ENCODE peak calls at places on chromosomes 13 and 19, in ten cellular contexts. U is CD8-positive, alpha-beta T cell; I is heart left ventricle; K is stimulated activated naive CD8-positive, alpha-beta T cell treated with anti-CD3 and anti-CD28 coated beads, Interleukin-15, Interleukin-2, amounts not matched to agents 100 U/mL and 50 U/mL, for 24 hours; G is mucosa of descending colon; L is NCI-H1105 treated with DMSO at 0.1 percent for 48 hours; Q is left ventricle myocardium inferior; X is DMS153; W is activated B cell treated with CpG ODN at 0.5 μM for 24 hours; H is ureter. N is an unnamed sample.

GRCh38 chr19:47890865-47891621 is 4.9 kb upstream of the SULT2A1 start:
- DNase-seq in U (no peak), H (no peak), I (no peak), K (no peak), Q (no peak), W (no peak), G (no peak), X (no peak), L (no peak), N (no peak)

GRCh38 chr13:41060723-41061074 is 610 bp upstream of the WBP4 start:
- DNase-seq in G (peak), L (peak), U (peak), X (peak), K (peak), I (peak), W (peak), Q (peak), H (peak), N (peak)

GRCh38 chr19:13011653-13012389 is 16.5 kb downstream of the NFIX start:
- DNase-seq in I (no peak), X (no peak), Q (no peak), L (no peak), U (no peak), K (peak), G (peak), W (no peak), H (no peak), N (no peak)

GRCh38 chr19:16202320-16203255 is 4.9 kb downstream of the AP1M1 start:
- DNase-seq in U (no peak), K (no peak), W (no peak), X (no peak), L (no peak), I (no peak), Q (no peak), H (no peak), G (no peak), N (no peak)

GRCh38 chr19:1411255-1412191 is 4.1 kb downstream of the DAZAP1 start:
- DNase-seq in Q (peak), I (peak), U (peak), X (no peak), K (peak), H (no peak), L (no peak), W (no peak), G (peak), N (no peak)

GRCh38 chr13:72204291-72204690 is 337.3 kb upstream of the DACH1 start:
- DNase-seq in X (no peak), H (no peak), K (no peak), G (no peak), I (no peak), L (no peak), W (no peak), U (no peak), Q (no peak), N (no peak)

GRCh38 chr13:52711277-52711676 is 28.3 kb downstream of the CNMD start:
- DNase-seq in L (no peak), G (no peak), U (no peak), X (no peak), Q (no peak), K (no peak), W (no peak), H (no peak), I (no peak), N (no peak)

GRCh38 chr19:17246681-17247425 is 1.1 kb upstream of the NR2F6 start:
- DNase-seq in H (no peak), Q (peak), W (no peak), G (peak), I (peak), X (no peak), K (no peak), L (peak), U (no peak), N (peak)

GRCh38 chr19:3780786-3781304 is 5.3 kb downstream of the MATK start:
- DNase-seq in L (no peak), H (no peak), I (no peak), W (no peak), K (no peak), G (no peak), U (no peak), X (no peak), Q (no peak), N (no peak)

GRCh38 chr13:97566907-97567306 is 132.9 kb downstream of the RAP2A start:
- DNase-seq in Q (no peak), U (no peak), H (no peak), X (no peak), G (no peak), I (no peak), W (no peak), L (no peak), K (no peak), N (no peak)

GRCh38 chr19:35015576-35016351 is 14.5 kb upstream of the SCN1B start:
- DNase-seq in W (no peak), U (no peak), Q (no peak), H (no peak), L (no peak), K (no peak), X (no peak), G (no peak), I (no peak), N (no peak)

GRCh38 chr19:2462635-2463421 is 6.1 kb upstream of the LMNB2 start:
- DNase-seq in H (peak), U (no peak), K (no peak), I (peak), L (peak), X (peak), G (peak), Q (peak), W (no peak), N (peak)

GRCh38 chr13:112213467-112214245 is 146.7 kb downstream of the SOX1 start:
- DNase-seq in K (no peak), W (no peak), X (peak), U (no peak), I (no peak), G (peak), Q (no peak), L (peak), H (no peak), N (peak)

GRCh38 chr13:101835920-101836319 is 383.4 kb downstream of the ITGBL1 start:
- DNase-seq in H (no peak), U (no peak), W (no peak), Q (no peak), K (no peak), X (no peak), I (no peak), L (no peak), G (no peak), N (no peak)

GRCh38 chr13:73090116-73090811 is 31.5 kb downstream of the KLF5 start:
- DNase-seq in H (no peak), W (no peak), X (peak), L (no peak), I (no peak), Q (no peak), K (peak), U (no peak), G (no peak), N (peak)

GRCh38 chr13:92896842-92897241 is 329.8 kb upstream of the GPC6 start:
- DNase-seq in W (no peak), U (no peak), Q (no peak), X (peak), I (no peak), L (peak), H (no peak), K (no peak), G (no peak), N (peak)

GRCh38 chr19:43265664-43266025 is 3.7 kb downstream of the PSG9 start:
- DNase-seq in Q (no peak), U (no peak), X (no peak), W (no peak), K (no peak), H (no peak), L (no peak), G (no peak), I (no peak), N (no peak)

GRCh38 chr19:51541458-51542357 is 10.2 kb upstream of the SIGLEC6 start:
- DNase-seq in H (no peak), U (no peak), W (no peak), L (no peak), X (no peak), I (no peak), K (no peak), G (no peak), Q (no peak), N (no peak)

GRCh38 chr19:29845576-29846176 is 33.9 kb downstream of the CCNE1 start:
- DNase-seq in G (peak), I (no peak), L (peak), Q (no peak), K (peak), W (no peak), H (peak), U (peak), X (no peak), N (peak)

GRCh38 chr13:103692442-103692841 is 626.2 kb upstream of the SLC10A2 start:
- DNase-seq in I (no peak), H (no peak), G (no peak), Q (no peak), U (no peak), L (no peak), X (no peak), W (no peak), K (no peak), N (no peak)

GRCh38 chr19:16324384-16325160 is at the start of gene KLF2:
- DNase-seq in W (peak), Q (peak), K (peak), X (peak), U (peak), G (peak), I (peak), H (peak), L (peak), N (peak)

GRCh38 chr19:11324748-11325389 is 14.6 kb downstream of the RAB3D start:
- DNase-seq in I (no peak), X (no peak), W (no peak), G (peak), H (no peak), L (no peak), Q (no peak), K (no peak), U (no peak), N (no peak)

GRCh38 chr19:55441692-55442321 is 1.3 kb downstream of the SHISA7 start:
- DNase-seq in Q (no peak), U (no peak), W (no peak), H (no peak), K (peak), I (no peak), L (peak), G (no peak), X (peak), N (no peak)

GRCh38 chr19:49432141-49433073 is 7.2 kb downstream of the GFY start:
- DNase-seq in G (peak), K (no peak), I (no peak), H (no peak), L (no peak), W (no peak), Q (no peak), U (no peak), X (peak), N (no peak)

GRCh38 chr13:19890030-19890429 is 26.6 kb upstream of the ZMYM5 start:
- DNase-seq in G (no peak), H (no peak), I (no peak), K (no peak), U (no peak), X (no peak), Q (no peak), W (no peak), L (no peak), N (no peak)

GRCh38 chr19:15576526-15577156 is 38.4 kb upstream of the CYP4F8 start:
- DNase-seq in U (no peak), X (no peak), I (no peak), H (no peak), Q (no peak), G (no peak), L (no peak), K (no peak), W (no peak), N (no peak)